ENCODE peak calls at places on chromosomes 1 and 21, in nine cellular contexts. C is 8988T; V is H54; I is T-helper 1 cell; X is CMK; T is CD8-positive, alpha-beta T cell; F is stimulated activated CD8-positive, alpha-beta memory T cell treated with anti-CD3 and anti-CD28 coated beads, Interleukin-15, amount 100 ng/mL, for 24 hours; O is BJ; Y is thoracic aorta. G is an unnamed sample.

GRCh38 chr1:112445591-112445990 is 49.6 kb downstream of the CTTNBP2NL start:
- DNase-seq in X (no peak), Y (no peak), C (no peak), I (no peak), T (no peak), V (no peak), O (no peak), F (no peak), G (no peak)

GRCh38 chr1:43009274-43009673 is 50.6 kb upstream of the SLC2A1 start:
- DNase-seq in O (no peak), I (no peak), T (no peak), X (no peak), C (no peak), Y (no peak), F (no peak), V (no peak), G (no peak)

GRCh38 chr1:194175251-194175650 is 988.8 kb upstream of the B3GALT2 start:
- DNase-seq in I (no peak), O (no peak), V (no peak), F (no peak), C (no peak), Y (no peak), T (no peak), X (no peak), G (no peak)

GRCh38 chr1:178534137-178534868 is 21.4 kb downstream of the TEX35 start:
- DNase-seq in O (no peak), X (no peak), V (no peak), C (no peak), F (no peak), T (no peak), I (no peak), Y (no peak), G (no peak)

GRCh38 chr1:154876842-154877369 is 6.8 kb upstream of the KCNN3 start:
- DNase-seq in O (no peak), I (no peak), V (no peak), T (no peak), Y (no peak), X (no peak), F (no peak), C (no peak), G (no peak)

GRCh38 chr1:116820362-116820761 is 66.1 kb downstream of the CD2 start:
- DNase-seq in C (no peak), X (no peak), V (peak), O (peak), Y (no peak), F (no peak), T (no peak), I (no peak), G (no peak)

GRCh38 chr21:43697758-43698643 is 20.9 kb upstream of the PDXK start:
- DNase-seq in C (no peak), F (no peak), O (no peak), T (no peak), X (no peak), V (no peak), Y (no peak), I (no peak), G (no peak)

GRCh38 chr1:192588546-192588945 is 13.0 kb downstream of the RGS1 start:
- DNase-seq in I (no peak), O (no peak), C (no peak), X (no peak), T (no peak), Y (no peak), V (no peak), F (no peak), G (no peak)

GRCh38 chr1:17234405-17234804 is 14.5 kb upstream of the PADI3 start:
- DNase-seq in Y (no peak), C (no peak), T (no peak), F (no peak), O (no peak), I (no peak), V (no peak), X (no peak), G (no peak)

GRCh38 chr1:63663301-63663700 is 70.1 kb downstream of the PGM1 start:
- DNase-seq in V (no peak), X (no peak), F (no peak), C (no peak), I (no peak), Y (no peak), T (no peak), O (peak), G (no peak)

GRCh38 chr1:2972879-2973575 is 48.2 kb upstream of the ACTRT2 start:
- DNase-seq in I (no peak), O (no peak), T (no peak), F (no peak), X (no peak), V (no peak), C (no peak), Y (no peak), G (no peak)

GRCh38 chr1:104945406-104945805 is 1195.7 kb downstream of the AMY1C start:
- DNase-seq in F (no peak), C (no peak), T (no peak), X (no peak), Y (no peak), V (no peak), I (no peak), O (no peak), G (no peak)

GRCh38 chr1:182888736-182889531 is 49.8 kb downstream of the DHX9 start:
- DNase-seq in Y (no peak), O (peak), V (no peak), T (no peak), X (no peak), I (no peak), F (no peak), C (no peak), G (no peak)

GRCh38 chr1:41975121-41975520 is 56.4 kb upstream of the HIVEP3 start:
- DNase-seq in X (no peak), V (no peak), Y (no peak), T (no peak), I (no peak), O (no peak), C (no peak), F (no peak), G (no peak)

GRCh38 chr21:39397651-39398385 is 47.8 kb downstream of the LCA5L start:
- DNase-seq in X (no peak), T (no peak), C (no peak), Y (no peak), O (no peak), I (no peak), V (no peak), F (no peak), G (no peak)

GRCh38 chr1:175853681-175854080 is 110.3 kb upstream of the TNR start:
- DNase-seq in V (no peak), F (no peak), O (no peak), C (no peak), X (no peak), Y (no peak), I (no peak), T (no peak), G (no peak)

GRCh38 chr1:8472668-8473067 is 154.8 kb downstream of the SLC45A1 start:
- DNase-seq in O (no peak), I (peak), C (no peak), V (no peak), X (no peak), Y (no peak), F (no peak), T (no peak), G (no peak)

GRCh38 chr21:25283720-25284119 is 323.6 kb downstream of the MRPL39 start:
- DNase-seq in C (no peak), Y (no peak), V (peak), X (no peak), I (peak), T (no peak), O (peak), F (no peak), G (no peak)

GRCh38 chr1:180530501-180530900 is 28.1 kb upstream of the ACBD6 start:
- DNase-seq in I (no peak), T (no peak), V (peak), Y (no peak), O (no peak), X (no peak), C (no peak), F (no peak), G (no peak)

GRCh38 chr1:59020151-59020997 is 236.5 kb upstream of the JUN start:
- DNase-seq in O (peak), F (no peak), C (no peak), X (no peak), V (peak), T (peak), Y (peak), I (peak), G (no peak)

GRCh38 chr1:228939881-228940392 is 204.7 kb downstream of the RHOU start:
- DNase-seq in F (no peak), X (no peak), T (no peak), C (no peak), O (no peak), Y (no peak), V (no peak), I (no peak), G (no peak)